ENCODE peak calls at places on chromosome 2, in four cellular contexts. T is pulmonary artery endothelial cell; P is keratinocyte; J is activated effector memory CD4-positive, alpha-beta T cell treated with anti-CD3 and anti-CD28 coated beads, Interleukin-2, amount 50 U/mL, for 16 hours. Q is an unnamed sample.
A peak's percentile ranks its signal among the peaks of the same experiment; 100 is the strongest.

GRCh38 chr2:80968450-80968849 is 663.9 kb upstream of the LRRTM1 start:
- DNase-seq in P (no peak), J (no peak), T (no peak), Q (no peak)

GRCh38 chr2:23493849-23494248 is 108.9 kb downstream of the KLHL29 start:
- DNase-seq in T (no peak), P (no peak), J (no peak), Q (no peak)

GRCh38 chr2:796151-796955 is 119.1 kb upstream of the TMEM18 start:
- DNase-seq in J (no peak), P (no peak), T (no peak), Q (no peak)

GRCh38 chr2:30862054-30862651 is 54.9 kb upstream of the CAPN13 start:
- DNase-seq in J (peak; percentile 72), P (no peak), T (peak; percentile 19), Q (peak; percentile 72)

GRCh38 chr2:237132799-237133198 is 47.1 kb downstream of the COPS8 start:
- DNase-seq in J (no peak), P (peak; percentile 19), T (no peak), Q (peak; percentile 52)

GRCh38 chr2:150403457-150403856 is 84.0 kb downstream of the RND3 start:
- DNase-seq in P (no peak), J (no peak), T (no peak), Q (peak; percentile 21)

GRCh38 chr2:104897515-104898184 is 43.7 kb downstream of the POU3F3 start:
- DNase-seq in J (no peak), P (no peak), T (no peak), Q (no peak)

GRCh38 chr2:207775471-207775870 is 5.8 kb upstream of the FZD5 start:
- DNase-seq in T (no peak), J (no peak), P (no peak), Q (no peak)

GRCh38 chr2:204971219-204971907 is 426.1 kb downstream of the PARD3B start:
- DNase-seq in T (no peak), P (no peak), J (no peak), Q (peak; percentile 18)

GRCh38 chr2:218745559-218746469 is 35.2 kb downstream of the TTLL4 start:
- DNase-seq in J (no peak), T (peak; percentile 11), P (no peak), Q (peak; percentile 67)

GRCh38 chr2:83594841-83595720 is 864.0 kb downstream of the SUCLG1 start:
- DNase-seq in P (no peak), J (no peak), T (no peak), Q (no peak)

GRCh38 chr2:232880764-232881351 is 10.8 kb downstream of the SNORC start:
- DNase-seq in J (no peak), P (no peak), T (no peak), Q (no peak)

GRCh38 chr2:174952607-174953006 is 52.6 kb downstream of the CHN1 start:
- DNase-seq in P (no peak), J (no peak), T (peak; percentile 24), Q (peak; percentile 84)

GRCh38 chr2:197113221-197113831 is 186.8 kb upstream of the PGAP1 start:
- DNase-seq in T (no peak), J (no peak), P (no peak), Q (peak; percentile 58)

GRCh38 chr2:168254158-168254935 is 7.0 kb upstream of the STK39 start:
- DNase-seq in T (no peak), J (no peak), P (no peak), Q (no peak)

GRCh38 chr2:120736202-120736954 is 710 bp downstream of the GLI2 start:
- DNase-seq in T (no peak), P (no peak), J (peak; percentile 47), Q (peak; percentile 20)

GRCh38 chr2:128750328-128751165 is 431.9 kb upstream of the HS6ST1 start:
- DNase-seq in P (no peak), T (no peak), J (no peak), Q (no peak)

GRCh38 chr2:218031771-218032257 is 29.0 kb upstream of the TNS1 start:
- DNase-seq in J (no peak), T (no peak), P (no peak), Q (no peak)

Q was measured in lung microvascular endothelial cell.